ENCODE peak calls at places on chromosome 11, in five cellular contexts. W, A, Y, D and J are unnamed samples.
A peak's percentile ranks its signal among the peaks of the same experiment; 100 is the strongest.

GRCh38 chr11:57792060-57792541 is 30.5 kb downstream of the CTNND1 start:
- DNase-seq in W (no peak), A (no peak), Y (peak; percentile 84), D (no peak), J (no peak)

GRCh38 chr11:10139656-10140055 is 154.4 kb downstream of the SBF2 start:
- DNase-seq in W (no peak), A (no peak), Y (no peak), D (peak; percentile 69), J (peak; percentile 87)

GRCh38 chr11:19675397-19675796 is 37.2 kb upstream of the NAV2 start:
- DNase-seq in W (no peak), A (no peak), Y (no peak), D (peak; percentile 40), J (no peak)

GRCh38 chr11:70579376-70579955 is 181.1 kb downstream of the CTTN start:
- DNase-seq in W (no peak), A (no peak), Y (no peak), D (no peak), J (no peak)

GRCh38 chr11:75195164-75195962 is 44.5 kb downstream of the SLCO2B1 start:
- DNase-seq in W (no peak), A (no peak), Y (peak; percentile 91), D (no peak), J (no peak)

GRCh38 chr11:69463181-69463891 is 18.1 kb upstream of the LINC01488 start:
- DNase-seq in W (no peak), A (peak; percentile 71), Y (peak; percentile 52), D (no peak), J (peak; percentile 4)

GRCh38 chr11:23947883-23948282 is 549.0 kb upstream of the LUZP2 start:
- DNase-seq in W (no peak), A (no peak), Y (no peak), D (no peak), J (no peak)

GRCh38 chr11:119134389-119134978 is 13.1 kb downstream of the HINFP start:
- DNase-seq in W (peak; percentile 61), A (peak; percentile 51), Y (no peak), D (peak; percentile 47), J (no peak)

GRCh38 chr11:94974178-94974577 is 669 bp downstream of the KDM4D start:
- DNase-seq in W (no peak), A (no peak), Y (no peak), D (no peak), J (no peak)

GRCh38 chr11:20671856-20672546 is 2.6 kb downstream of the NELL1 start:
- DNase-seq in W (no peak), A (peak; percentile 42), Y (no peak), D (peak; percentile 20), J (no peak)

GRCh38 chr11:27875480-27876208 is 175.4 kb upstream of the BDNF start:
- DNase-seq in W (no peak), A (no peak), Y (no peak), D (peak; percentile 39), J (no peak)

GRCh38 chr11:126431401-126432064 is 76.0 kb downstream of the ST3GAL4 start:
- DNase-seq in W (no peak), A (no peak), Y (no peak), D (peak; percentile 98), J (no peak)

GRCh38 chr11:46252373-46252914 is 25.0 kb upstream of the CREB3L1 start:
- DNase-seq in W (no peak), A (no peak), Y (peak; percentile 65), D (no peak), J (no peak)

GRCh38 chr11:119538748-119539147 is 115.8 kb upstream of the THY1 start:
- DNase-seq in W (no peak), A (no peak), Y (no peak), D (no peak), J (no peak)

GRCh38 chr11:123525511-123525918 is 95.4 kb downstream of the GRAMD1B start:
- DNase-seq in W (no peak), A (no peak), Y (no peak), D (no peak), J (no peak)

GRCh38 chr11:104432526-104432925 is 268.6 kb upstream of the PDGFD start:
- DNase-seq in W (no peak), A (peak; percentile 51), Y (no peak), D (no peak), J (no peak)

GRCh38 chr11:71279916-71280645 is 27.7 kb upstream of the SHANK2 start:
- DNase-seq in W (no peak), A (peak; percentile 83), Y (no peak), D (no peak), J (no peak)

GRCh38 chr11:76551400-76551799 is 106.6 kb downstream of the EMSY start:
- DNase-seq in W (no peak), A (no peak), Y (no peak), D (peak; percentile 23), J (no peak)

GRCh38 chr11:2376751-2377451 is at the start of gene CD81:
- DNase-seq in W (peak; percentile 82), A (no peak), Y (peak; percentile 75), D (peak; percentile 22), J (no peak)

GRCh38 chr11:70836071-70836470 is 416.3 kb downstream of the SHANK2 start:
- DNase-seq in W (no peak), A (no peak), Y (no peak), D (no peak), J (no peak)

GRCh38 chr11:62104816-62105610 is 18.8 kb upstream of the INCENP start:
- DNase-seq in W (no peak), A (no peak), Y (no peak), D (no peak), J (no peak)

GRCh38 chr11:131568318-131568717 is 197.9 kb downstream of the NTM start:
- DNase-seq in W (no peak), A (no peak), Y (no peak), D (no peak), J (no peak)

GRCh38 chr11:134271978-134272377 is 4.2 kb upstream of the GLB1L3 start:
- DNase-seq in W (no peak), A (no peak), Y (no peak), D (no peak), J (no peak)

GRCh38 chr11:68312117-68312779 is at the start of gene LRP5:
- DNase-seq in W (no peak), A (no peak), Y (no peak), D (peak; percentile 50), J (no peak)

GRCh38 chr11:109747839-109748238 is 325.8 kb downstream of the C11orf87 start:
- DNase-seq in W (no peak), A (no peak), Y (no peak), D (peak; percentile 45), J (peak; percentile 27)

GRCh38 chr11:9219115-9219514 is 46.0 kb downstream of the DENND5A start:
- DNase-seq in W (no peak), A (no peak), Y (no peak), D (no peak), J (no peak)

GRCh38 chr11:62732830-62733229 is 4.5 kb downstream of the TTC9C start:
- DNase-seq in W (no peak), A (peak; percentile 52), Y (no peak), D (peak; percentile 36), J (no peak)

GRCh38 chr11:111778047-111778558 is 11.9 kb upstream of the PPP2R1B start:
- DNase-seq in W (no peak), A (peak; percentile 11), Y (no peak), D (no peak), J (no peak)

GRCh38 chr11:112344040-112344413 is 83.4 kb upstream of the PLET1 start:
- DNase-seq in W (no peak), A (no peak), Y (no peak), D (no peak), J (no peak)

GRCh38 chr11:75430692-75431532 is 2.1 kb downstream of the KLHL35 start:
- DNase-seq in W (no peak), A (no peak), Y (no peak), D (peak; percentile 35), J (peak; percentile 9)

GRCh38 chr11:108929241-108929640 is 264.4 kb downstream of the DDX10 start:
- DNase-seq in W (no peak), A (no peak), Y (no peak), D (peak; percentile 97), J (peak; percentile 98)

GRCh38 chr11:44120169-44120568 is 24.7 kb downstream of the EXT2 start:
- DNase-seq in W (no peak), A (peak; percentile 21), Y (no peak), D (peak; percentile 39), J (no peak)

GRCh38 chr11:42098075-42098474 is 638.6 kb upstream of the LRRC4C start:
- DNase-seq in W (no peak), A (no peak), Y (no peak), D (no peak), J (no peak)

GRCh38 chr11:61545341-61545740 is 35.5 kb downstream of the SYT7 start:
- DNase-seq in W (no peak), A (peak; percentile 55), Y (no peak), D (peak; percentile 33), J (no peak)

GRCh38 chr11:22456993-22457748 is 119.0 kb downstream of the SLC17A6 start:
- DNase-seq in W (no peak), A (peak; percentile 17), Y (no peak), D (peak; percentile 88), J (peak; percentile 83)

GRCh38 chr11:22461626-22462025 is 123.4 kb downstream of the SLC17A6 start:
- DNase-seq in W (no peak), A (peak; percentile 21), Y (no peak), D (no peak), J (peak; percentile 36)

GRCh38 chr11:22458141-22458540 is 120.0 kb downstream of the SLC17A6 start:
- DNase-seq in W (no peak), A (no peak), Y (no peak), D (no peak), J (no peak)

GRCh38 chr11:22460181-22460580 is 122.0 kb downstream of the SLC17A6 start:
- DNase-seq in W (no peak), A (no peak), Y (no peak), D (no peak), J (peak; percentile 91)

GRCh38 chr11:22459053-22459452 is 120.9 kb downstream of the SLC17A6 start:
- DNase-seq in W (no peak), A (peak; percentile 29), Y (no peak), D (peak; percentile 80), J (peak; percentile 99)
- H3K27ac ChIP-seq in W (no peak overlapping the region), A (no peak overlapping the region), Y (no peak overlapping the region), D (peak overlapping the region; percentile 71), J (peak overlapping the region; percentile 32)

GRCh38 chr11:64099436-64099835 is 63.7 kb downstream of the FLRT1 start:
- DNase-seq in W (no peak), A (no peak), Y (no peak), D (no peak), J (no peak)
- H3K27me3 ChIP-seq in W (peaks cover 58% of the 10 kb centered on the region), A (no peaks in the 10 kb centered on the region), Y (no peaks in the 10 kb centered on the region), D (no peaks in the 10 kb centered on the region), J (peaks cover 31% of the 10 kb centered on the region)

GRCh38 chr11:128877726-128878125 is 10.6 kb upstream of the KCNJ1 start:
- DNase-seq in W (no peak), A (no peak), Y (no peak), D (no peak), J (no peak)
- H3K27ac ChIP-seq in W (no peak overlapping the region), A (no peak overlapping the region), Y (no peak overlapping the region), D (no peak overlapping the region), J (no peak overlapping the region)

GRCh38 chr11:30015725-30016449 is 943 bp downstream of the KCNA4 start:
- DNase-seq in W (peak; percentile 47), A (no peak), Y (no peak), D (no peak), J (no peak)

GRCh38 chr11:30019481-30019880 is 2.7 kb upstream of the KCNA4 start:
- DNase-seq in W (no peak), A (no peak), Y (no peak), D (no peak), J (no peak)

GRCh38 chr11:30017467-30017895 is 651 bp upstream of the KCNA4 start:
- DNase-seq in W (peak; percentile 62), A (peak; percentile 21), Y (no peak), D (no peak), J (no peak)

GRCh38 chr11:30016588-30017363 is at the start of gene KCNA4:
- DNase-seq in W (peak; percentile 79), A (peak; percentile 76), Y (no peak), D (no peak), J (no peak)

GRCh38 chr11:30018443-30018842 is 1.6 kb upstream of the KCNA4 start:
- DNase-seq in W (no peak), A (no peak), Y (no peak), D (no peak), J (no peak)
- H3K27me3 ChIP-seq in W (peaks cover 100% of the 10 kb centered on the region), A (peaks cover 62% of the 10 kb centered on the region), Y (no peaks in the 10 kb centered on the region), D (peaks cover 6% of the 10 kb centered on the region), J (peaks cover 34% of the 10 kb centered on the region)